ENCODE peak calls at places on chromosomes 5 and 9, in eight cellular contexts. L is SK-N-SH, K is A549, X is epithelial cell of esophagus, I is uterus, C is choroid plexus epithelial cell, T is psoas muscle, Z is osteoblast. W is an unnamed sample.

GRCh38 chr5:2219149-2219776 is 336.5 kb upstream of the IRX4 start:
- DNase-seq in L (no peak), K (no peak), X (no peak), I (no peak), C (no peak), T (no peak), Z (no peak), W (no peak)

GRCh38 chr9:35553670-35554543 is 51.2 kb upstream of the TESK1 start:
- DNase-seq in L (peak), K (peak), X (peak), I (peak), C (peak), T (peak), Z (peak), W (peak)

GRCh38 chr9:89744730-89745129 is 139.9 kb downstream of the GADD45G start:
- DNase-seq in L (no peak), K (no peak), X (peak), I (no peak), C (no peak), T (no peak), Z (no peak), W (no peak)

GRCh38 chr9:38393128-38393809 is 767 bp downstream of the ALDH1B1 start:
- DNase-seq in L (peak), K (peak), X (no peak), I (no peak), C (no peak), T (no peak), Z (no peak), W (peak)

GRCh38 chr9:92954078-92954861 is 6.9 kb downstream of the FGD3 start:
- DNase-seq in L (no peak), K (no peak), X (peak), I (peak), C (peak), T (no peak), Z (peak), W (no peak)

GRCh38 chr5:149581192-149581861 is at the start of gene ARHGEF37:
- DNase-seq in L (peak), K (no peak), X (peak), I (peak), C (peak), T (peak), Z (peak), W (peak)

GRCh38 chr5:98248949-98249348 is 524.5 kb upstream of the RGMB start:
- DNase-seq in L (no peak), K (no peak), X (peak), I (no peak), C (peak), T (no peak), Z (no peak), W (peak)

GRCh38 chr9:127497656-127498290 is 46.5 kb downstream of the LRSAM1 start:
- DNase-seq in L (no peak), K (no peak), X (no peak), I (no peak), C (no peak), T (no peak), Z (peak), W (no peak)

GRCh38 chr5:171531638-171532037 is 112.2 kb downstream of the FGF18 start:
- DNase-seq in L (no peak), K (no peak), X (peak), I (no peak), C (no peak), T (no peak), Z (no peak), W (no peak)

GRCh38 chr9:90706230-90706629 is 63.6 kb upstream of the DIRAS2 start:
- DNase-seq in L (no peak), K (no peak), X (peak), I (no peak), C (no peak), T (no peak), Z (no peak), W (no peak)

GRCh38 chr9:104991144-104991953 is 63.4 kb upstream of the ABCA1 start:
- DNase-seq in L (peak), K (peak), X (peak), I (peak), C (peak), T (peak), Z (peak), W (peak)

GRCh38 chr9:122332083-122332482 is 38.7 kb upstream of the PTGS1 start:
- DNase-seq in L (peak), K (no peak), X (no peak), I (peak), C (no peak), T (no peak), Z (no peak), W (no peak)

GRCh38 chr9:87711857-87712800 is 13.8 kb upstream of the CTSL start:
- DNase-seq in L (peak), K (peak), X (peak), I (no peak), C (peak), T (no peak), Z (peak), W (peak)

GRCh38 chr9:35611230-35611797 is 6.3 kb downstream of the TESK1 start:
- DNase-seq in L (peak), K (peak), X (peak), I (no peak), C (peak), T (peak), Z (peak), W (peak)

GRCh38 chr9:89806371-89807100 is 201.7 kb downstream of the GADD45G start:
- DNase-seq in L (no peak), K (no peak), X (no peak), I (peak), C (peak), T (no peak), Z (no peak), W (no peak)

GRCh38 chr5:137488516-137488915 is 10.6 kb downstream of the SPOCK1 start:
- DNase-seq in L (no peak), K (no peak), X (no peak), I (no peak), C (no peak), T (no peak), Z (no peak), W (no peak)

GRCh38 chr9:79757906-79758669 is 186.3 kb downstream of the TLE4 start:
- DNase-seq in L (no peak), K (no peak), X (peak), I (no peak), C (peak), T (no peak), Z (peak), W (peak)

GRCh38 chr5:96083361-96083881 is 121.8 kb upstream of the ELL2 start:
- DNase-seq in L (no peak), K (no peak), X (no peak), I (no peak), C (no peak), T (no peak), Z (no peak), W (no peak)

GRCh38 chr5:59832577-59833301 is 60.8 kb downstream of the PDE4D start:
- DNase-seq in L (no peak), K (no peak), X (no peak), I (no peak), C (no peak), T (no peak), Z (no peak), W (no peak)

GRCh38 chr5:179266291-179267070 is 78.8 kb downstream of the ADAMTS2 start:
- DNase-seq in L (peak), K (no peak), X (no peak), I (peak), C (no peak), T (no peak), Z (peak), W (no peak)

GRCh38 chr9:38440511-38440910 is 16.3 kb upstream of the IGFBPL1 start:
- DNase-seq in L (no peak), K (no peak), X (no peak), I (no peak), C (no peak), T (no peak), Z (no peak), W (no peak)

GRCh38 chr5:152113401-152113800 is 188.8 kb upstream of the GLRA1 start:
- DNase-seq in L (no peak), K (no peak), X (no peak), I (no peak), C (peak), T (no peak), Z (no peak), W (no peak)

GRCh38 chr5:93583525-93583798 is 440 bp downstream of the NR2F1 start:
- DNase-seq in L (no peak), K (no peak), X (no peak), I (no peak), C (peak), T (no peak), Z (no peak), W (no peak)

GRCh38 chr5:93585753-93586385 is 2.8 kb downstream of the NR2F1 start:
- DNase-seq in L (peak), K (no peak), X (no peak), I (no peak), C (peak), T (no peak), Z (peak), W (peak)

GRCh38 chr5:93583799-93584530 is 943 bp downstream of the NR2F1 start:
- DNase-seq in L (peak), K (no peak), X (peak), I (no peak), C (no peak), T (peak), Z (peak), W (peak)

GRCh38 chr5:93584531-93585053 is 1.6 kb downstream of the NR2F1 start:
- DNase-seq in L (peak), K (no peak), X (no peak), I (no peak), C (peak), T (peak), Z (peak), W (no peak)

GRCh38 chr5:93585054-93585751 is 2.2 kb downstream of the NR2F1 start:
- DNase-seq in L (peak), K (no peak), X (peak), I (peak), C (peak), T (peak), Z (peak), W (peak)
- H3K4me3 ChIP-seq in L (peak), K (peak), X (peak), I (peak), C (peak), T (peak), Z (peak), W (peak)

DNA sequence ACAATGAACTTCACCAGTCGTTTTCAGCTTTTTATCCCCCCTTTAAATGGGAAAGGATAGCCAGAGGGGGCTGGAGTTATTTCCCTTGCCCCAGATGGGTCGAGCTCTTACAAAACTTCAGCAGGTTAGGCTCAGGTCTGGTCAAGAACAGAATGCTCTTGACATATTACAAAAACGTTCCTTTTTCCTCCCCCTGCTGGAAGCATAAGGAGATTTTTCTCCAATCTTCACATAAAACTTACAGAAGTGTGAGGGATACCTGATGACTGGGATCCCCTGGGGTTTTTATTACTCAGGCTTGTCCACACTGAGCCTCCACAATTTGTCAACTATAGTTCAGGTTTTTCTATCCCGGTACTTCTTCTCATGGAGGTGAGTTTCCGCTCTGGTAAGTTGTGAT is 60.8 kb downstream of the CSF2 start:
- DNase-seq in L (peak), K (peak), X (peak), I (no peak), C (peak), T (no peak), Z (peak), W (peak)
- TF ChIP-seq CTCF in L (peak), K (peak), X (peak), I (no peak), C (peak), T (peak), Z (peak), W (peak)

DNA sequence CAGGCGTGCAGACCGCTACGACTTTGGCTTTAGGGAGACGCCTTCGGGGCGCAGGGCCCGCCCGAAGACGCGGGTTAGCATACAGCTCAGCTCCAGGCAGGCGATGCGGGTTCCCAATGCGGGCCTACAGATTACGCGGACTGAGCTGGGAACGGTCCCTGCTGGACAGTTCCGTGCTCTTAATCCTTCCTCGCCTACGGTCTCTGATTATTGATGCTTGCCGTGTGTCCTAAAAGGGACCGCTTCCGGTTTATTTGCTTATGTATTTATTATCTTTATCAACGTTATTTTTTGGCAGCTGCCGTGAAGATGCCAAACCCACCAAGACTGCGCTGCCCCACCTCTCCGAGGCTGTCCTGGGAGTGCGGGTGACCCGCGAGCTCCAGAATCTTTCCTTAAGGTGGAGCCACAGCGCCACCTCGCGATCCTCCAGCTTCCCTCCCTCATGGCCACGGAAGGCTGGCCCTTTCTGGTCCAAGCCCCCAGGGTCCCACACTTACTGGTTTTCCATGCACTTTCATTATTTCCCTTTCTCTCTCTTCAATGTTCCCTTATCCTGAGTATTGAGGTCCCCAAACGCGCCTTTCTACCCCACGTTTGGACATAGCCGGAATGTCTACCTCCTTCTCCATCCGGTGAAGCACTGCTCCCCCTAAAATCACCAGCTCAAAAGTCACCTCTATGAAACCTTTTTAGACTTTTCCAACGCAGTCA is 7.0 kb upstream of the EBF1 start:
- DNase-seq in L (peak), K (peak), X (peak), I (peak), C (peak), T (peak), Z (peak), W (peak)
- H3K4me3 ChIP-seq in L (peak), K (peak), X (no peak), I (peak), C (peak), T (peak), Z (peak), W (peak)

GRCh38 chr5:14668247-14668646 is 3.7 kb downstream of the OTULIN start:
- DNase-seq in L (no peak), K (no peak), X (no peak), I (no peak), C (no peak), T (no peak), Z (no peak), W (no peak)
- TF ChIP-seq CTCF in L (no peak), K (no peak), X (no peak), I (no peak), C (no peak), T (no peak), Z (no peak), W (no peak)

GRCh38 chr5:141875022-141875740 is 3.0 kb downstream of the PCDH1 start:
- DNase-seq in L (no peak), K (no peak), X (no peak), I (peak), C (no peak), T (no peak), Z (peak), W (no peak)
- H3K4me3 ChIP-seq in L (no peak), K (no peak), X (peak), I (no peak), C (no peak), T (peak), Z (no peak), W (no peak)

GRCh38 chr5:35815089-35815936 is 41.4 kb upstream of the IL7R start:
- DNase-seq in L (peak), K (no peak), X (peak), I (no peak), C (peak), T (no peak), Z (peak), W (no peak)
- TF ChIP-seq CTCF in L (peak), K (no peak), X (peak), I (no peak), C (peak), T (peak), Z (peak), W (peak)

GRCh38 chr5:146073239-146073900 is 32.0 kb downstream of the PLAC8L1 start:
- DNase-seq in L (peak), K (no peak), X (no peak), I (no peak), C (no peak), T (no peak), Z (peak), W (no peak)

GRCh38 chr5:146076028-146076427 is 29.3 kb downstream of the PLAC8L1 start:
- DNase-seq in L (no peak), K (no peak), X (no peak), I (no peak), C (no peak), T (no peak), Z (no peak), W (no peak)

GRCh38 chr5:146078566-146078965 is 26.8 kb downstream of the PLAC8L1 start:
- DNase-seq in L (no peak), K (no peak), X (no peak), I (no peak), C (no peak), T (no peak), Z (no peak), W (no peak)

GRCh38 chr5:146079695-146080361 is 25.5 kb downstream of the PLAC8L1 start:
- DNase-seq in L (no peak), K (no peak), X (peak), I (no peak), C (peak), T (no peak), Z (peak), W (peak)

DNA sequence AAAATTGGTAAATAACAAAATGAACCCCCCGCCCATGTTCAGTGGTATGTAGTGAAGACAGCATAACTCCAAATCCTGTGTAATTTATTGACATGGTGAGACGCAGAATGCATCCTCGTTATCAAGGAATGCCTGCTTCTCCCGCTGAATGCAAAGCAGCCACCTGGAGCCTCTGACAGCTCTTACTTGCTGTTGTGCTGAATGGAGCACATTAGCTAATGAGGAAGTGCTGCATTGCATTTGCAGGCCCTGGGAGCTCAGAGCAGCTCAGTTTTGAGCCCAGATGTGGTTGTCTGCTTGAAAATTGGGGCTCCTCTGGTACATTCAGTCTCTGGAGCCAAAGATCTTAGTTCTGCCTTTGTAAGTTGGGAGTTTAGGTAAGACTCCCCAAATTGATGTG is 28.9 kb downstream of the PLAC8L1 start:
- DNase-seq in L (no peak), K (no peak), X (no peak), I (no peak), C (no peak), T (no peak), Z (no peak), W (no peak)
- H3K4me3 ChIP-seq in L (no peak), K (no peak), X (no peak), I (no peak), C (no peak), T (no peak), Z (no peak), W (no peak)